ENCODE peak calls at places on chromosomes 3 and 15, in eight cellular contexts. One of them, this sample, is unnamed.

GRCh38 chr3:156620901-156621300 is 53.5 kb upstream of the TIPARP start:
- DNase-seq in HepG2: no peak
- DNase-seq in iris pigment epithelial cell: no peak
- DNase-seq in fibroblast of mammary gland: peak
- DNase-seq in lung: no peak
- DNase-seq in CD4-positive, alpha-beta T cell: no peak
- DNase-seq in NCI-H345: no peak
- DNase-seq in stimulated activated CD4-positive, alpha-beta T cell treated with anti-CD3 and anti-CD28 coated beads, Interleukin-4, amount 100 ng/mL, for 24 hours: no peak
- DNase-seq in this sample: no peak

GRCh38 chr3:39671116-39671515 is 138.3 kb upstream of the MYRIP start:
- DNase-seq in HepG2: no peak
- DNase-seq in iris pigment epithelial cell: peak
- DNase-seq in fibroblast of mammary gland: peak
- DNase-seq in lung: no peak
- DNase-seq in CD4-positive, alpha-beta T cell: no peak
- DNase-seq in NCI-H345: no peak
- DNase-seq in stimulated activated CD4-positive, alpha-beta T cell treated with anti-CD3 and anti-CD28 coated beads, Interleukin-4, amount 100 ng/mL, for 24 hours: no peak
- DNase-seq in this sample: no peak

GRCh38 chr3:133023301-133023830 is 14.8 kb upstream of the TMEM108 start:
- DNase-seq in HepG2: no peak
- DNase-seq in iris pigment epithelial cell: no peak
- DNase-seq in fibroblast of mammary gland: no peak
- DNase-seq in lung: no peak
- DNase-seq in CD4-positive, alpha-beta T cell: no peak
- DNase-seq in NCI-H345: no peak
- DNase-seq in stimulated activated CD4-positive, alpha-beta T cell treated with anti-CD3 and anti-CD28 coated beads, Interleukin-4, amount 100 ng/mL, for 24 hours: no peak
- DNase-seq in this sample: no peak

GRCh38 chr3:161221881-161222600 is 930 bp downstream of the NMD3 start:
- DNase-seq in HepG2: no peak
- DNase-seq in iris pigment epithelial cell: peak
- DNase-seq in fibroblast of mammary gland: peak
- DNase-seq in lung: no peak
- DNase-seq in CD4-positive, alpha-beta T cell: no peak
- DNase-seq in NCI-H345: peak
- DNase-seq in stimulated activated CD4-positive, alpha-beta T cell treated with anti-CD3 and anti-CD28 coated beads, Interleukin-4, amount 100 ng/mL, for 24 hours: peak
- DNase-seq in this sample: peak

GRCh38 chr15:79878078-79878705 is 18.6 kb downstream of the MTHFS start:
- DNase-seq in HepG2: no peak
- DNase-seq in iris pigment epithelial cell: no peak
- DNase-seq in fibroblast of mammary gland: no peak
- DNase-seq in lung: no peak
- DNase-seq in CD4-positive, alpha-beta T cell: no peak
- DNase-seq in NCI-H345: no peak
- DNase-seq in stimulated activated CD4-positive, alpha-beta T cell treated with anti-CD3 and anti-CD28 coated beads, Interleukin-4, amount 100 ng/mL, for 24 hours: no peak
- DNase-seq in this sample: no peak

GRCh38 chr15:68558318-68559305 is 20.2 kb upstream of the CORO2B start:
- DNase-seq in HepG2: no peak
- DNase-seq in iris pigment epithelial cell: no peak
- DNase-seq in fibroblast of mammary gland: no peak
- DNase-seq in lung: no peak
- DNase-seq in CD4-positive, alpha-beta T cell: no peak
- DNase-seq in NCI-H345: no peak
- DNase-seq in stimulated activated CD4-positive, alpha-beta T cell treated with anti-CD3 and anti-CD28 coated beads, Interleukin-4, amount 100 ng/mL, for 24 hours: no peak
- DNase-seq in this sample: no peak

GRCh38 chr3:141103067-141103466 is 51.9 kb downstream of the SPSB4 start:
- DNase-seq in HepG2: no peak
- DNase-seq in iris pigment epithelial cell: no peak
- DNase-seq in fibroblast of mammary gland: no peak
- DNase-seq in lung: no peak
- DNase-seq in CD4-positive, alpha-beta T cell: no peak
- DNase-seq in NCI-H345: no peak
- DNase-seq in stimulated activated CD4-positive, alpha-beta T cell treated with anti-CD3 and anti-CD28 coated beads, Interleukin-4, amount 100 ng/mL, for 24 hours: no peak
- DNase-seq in this sample: no peak

GRCh38 chr3:45507820-45508317 is 86.7 kb upstream of the LIMD1 start:
- DNase-seq in HepG2: no peak
- DNase-seq in iris pigment epithelial cell: peak
- DNase-seq in fibroblast of mammary gland: peak
- DNase-seq in lung: no peak
- DNase-seq in CD4-positive, alpha-beta T cell: no peak
- DNase-seq in NCI-H345: peak
- DNase-seq in stimulated activated CD4-positive, alpha-beta T cell treated with anti-CD3 and anti-CD28 coated beads, Interleukin-4, amount 100 ng/mL, for 24 hours: no peak
- DNase-seq in this sample: no peak

GRCh38 chr15:69860921-69861320 is 236.8 kb downstream of the TLE3 start:
- DNase-seq in HepG2: no peak
- DNase-seq in iris pigment epithelial cell: no peak
- DNase-seq in fibroblast of mammary gland: no peak
- DNase-seq in lung: no peak
- DNase-seq in CD4-positive, alpha-beta T cell: no peak
- DNase-seq in NCI-H345: no peak
- DNase-seq in stimulated activated CD4-positive, alpha-beta T cell treated with anti-CD3 and anti-CD28 coated beads, Interleukin-4, amount 100 ng/mL, for 24 hours: no peak
- DNase-seq in this sample: no peak

GRCh38 chr3:129421236-129421883 is 7.1 kb downstream of the EFCAB12 start:
- DNase-seq in HepG2: no peak
- DNase-seq in iris pigment epithelial cell: no peak
- DNase-seq in fibroblast of mammary gland: no peak
- DNase-seq in lung: no peak
- DNase-seq in CD4-positive, alpha-beta T cell: no peak
- DNase-seq in NCI-H345: no peak
- DNase-seq in stimulated activated CD4-positive, alpha-beta T cell treated with anti-CD3 and anti-CD28 coated beads, Interleukin-4, amount 100 ng/mL, for 24 hours: no peak
- DNase-seq in this sample: no peak

GRCh38 chr15:94238539-94239118 is 7.3 kb downstream of the MCTP2 start:
- DNase-seq in HepG2: no peak
- DNase-seq in iris pigment epithelial cell: no peak
- DNase-seq in fibroblast of mammary gland: no peak
- DNase-seq in lung: no peak
- DNase-seq in CD4-positive, alpha-beta T cell: no peak
- DNase-seq in NCI-H345: no peak
- DNase-seq in stimulated activated CD4-positive, alpha-beta T cell treated with anti-CD3 and anti-CD28 coated beads, Interleukin-4, amount 100 ng/mL, for 24 hours: no peak
- DNase-seq in this sample: no peak

GRCh38 chr15:36617529-36618196 is 38.2 kb downstream of the CDIN1 start:
- DNase-seq in HepG2: no peak
- DNase-seq in iris pigment epithelial cell: no peak
- DNase-seq in fibroblast of mammary gland: no peak
- DNase-seq in lung: no peak
- DNase-seq in CD4-positive, alpha-beta T cell: no peak
- DNase-seq in NCI-H345: no peak
- DNase-seq in stimulated activated CD4-positive, alpha-beta T cell treated with anti-CD3 and anti-CD28 coated beads, Interleukin-4, amount 100 ng/mL, for 24 hours: no peak
- DNase-seq in this sample: no peak

GRCh38 chr15:34101366-34102174 is at the start of the genes EMC7 and PGBD4:
- DNase-seq in HepG2: peak
- DNase-seq in iris pigment epithelial cell: peak
- DNase-seq in fibroblast of mammary gland: peak
- DNase-seq in lung: peak
- DNase-seq in CD4-positive, alpha-beta T cell: peak
- DNase-seq in NCI-H345: peak
- DNase-seq in stimulated activated CD4-positive, alpha-beta T cell treated with anti-CD3 and anti-CD28 coated beads, Interleukin-4, amount 100 ng/mL, for 24 hours: peak
- DNase-seq in this sample: peak

GRCh38 chr3:149832086-149832485 is 19.1 kb downstream of the RNF13 start:
- DNase-seq in HepG2: no peak
- DNase-seq in iris pigment epithelial cell: peak
- DNase-seq in fibroblast of mammary gland: peak
- DNase-seq in lung: no peak
- DNase-seq in CD4-positive, alpha-beta T cell: no peak
- DNase-seq in NCI-H345: no peak
- DNase-seq in stimulated activated CD4-positive, alpha-beta T cell treated with anti-CD3 and anti-CD28 coated beads, Interleukin-4, amount 100 ng/mL, for 24 hours: no peak
- DNase-seq in this sample: no peak

GRCh38 chr3:98734311-98734710 is 28.8 kb upstream of the ST3GAL6 start:
- DNase-seq in HepG2: no peak
- DNase-seq in iris pigment epithelial cell: peak
- DNase-seq in fibroblast of mammary gland: no peak
- DNase-seq in lung: no peak
- DNase-seq in CD4-positive, alpha-beta T cell: no peak
- DNase-seq in NCI-H345: no peak
- DNase-seq in stimulated activated CD4-positive, alpha-beta T cell treated with anti-CD3 and anti-CD28 coated beads, Interleukin-4, amount 100 ng/mL, for 24 hours: no peak
- DNase-seq in this sample: no peak

GRCh38 chr3:187960820-187961219 is 193.1 kb upstream of the LPP start:
- DNase-seq in HepG2: no peak
- DNase-seq in iris pigment epithelial cell: peak
- DNase-seq in fibroblast of mammary gland: peak
- DNase-seq in lung: no peak
- DNase-seq in CD4-positive, alpha-beta T cell: no peak
- DNase-seq in NCI-H345: no peak
- DNase-seq in stimulated activated CD4-positive, alpha-beta T cell treated with anti-CD3 and anti-CD28 coated beads, Interleukin-4, amount 100 ng/mL, for 24 hours: no peak
- DNase-seq in this sample: no peak

GRCh38 chr15:49831206-49831965 is 210.5 kb downstream of the DTWD1 start:
- DNase-seq in HepG2: no peak
- DNase-seq in iris pigment epithelial cell: peak
- DNase-seq in fibroblast of mammary gland: peak
- DNase-seq in lung: no peak
- DNase-seq in CD4-positive, alpha-beta T cell: no peak
- DNase-seq in NCI-H345: no peak
- DNase-seq in stimulated activated CD4-positive, alpha-beta T cell treated with anti-CD3 and anti-CD28 coated beads, Interleukin-4, amount 100 ng/mL, for 24 hours: no peak
- DNase-seq in this sample: no peak

GRCh38 chr3:43892535-43892934 is 201.8 kb downstream of the ABHD5 start:
- DNase-seq in HepG2: no peak
- DNase-seq in iris pigment epithelial cell: no peak
- DNase-seq in fibroblast of mammary gland: no peak
- DNase-seq in lung: no peak
- DNase-seq in CD4-positive, alpha-beta T cell: no peak
- DNase-seq in NCI-H345: peak
- DNase-seq in stimulated activated CD4-positive, alpha-beta T cell treated with anti-CD3 and anti-CD28 coated beads, Interleukin-4, amount 100 ng/mL, for 24 hours: no peak
- DNase-seq in this sample: peak

GRCh38 chr15:70362911-70363310 is 265.2 kb upstream of the TLE3 start:
- DNase-seq in HepG2: peak
- DNase-seq in iris pigment epithelial cell: peak
- DNase-seq in fibroblast of mammary gland: peak
- DNase-seq in lung: no peak
- DNase-seq in CD4-positive, alpha-beta T cell: no peak
- DNase-seq in NCI-H345: no peak
- DNase-seq in stimulated activated CD4-positive, alpha-beta T cell treated with anti-CD3 and anti-CD28 coated beads, Interleukin-4, amount 100 ng/mL, for 24 hours: no peak
- DNase-seq in this sample: peak

GRCh38 chr3:170232266-170232665 is 10.0 kb downstream of the PRKCI start:
- DNase-seq in HepG2: no peak
- DNase-seq in iris pigment epithelial cell: no peak
- DNase-seq in fibroblast of mammary gland: no peak
- DNase-seq in lung: no peak
- DNase-seq in CD4-positive, alpha-beta T cell: no peak
- DNase-seq in NCI-H345: no peak
- DNase-seq in stimulated activated CD4-positive, alpha-beta T cell treated with anti-CD3 and anti-CD28 coated beads, Interleukin-4, amount 100 ng/mL, for 24 hours: no peak
- DNase-seq in this sample: no peak

GRCh38 chr3:61680617-61681016 is 119.2 kb downstream of the PTPRG start:
- DNase-seq in HepG2: no peak
- DNase-seq in iris pigment epithelial cell: no peak
- DNase-seq in fibroblast of mammary gland: no peak
- DNase-seq in lung: no peak
- DNase-seq in CD4-positive, alpha-beta T cell: no peak
- DNase-seq in NCI-H345: no peak
- DNase-seq in stimulated activated CD4-positive, alpha-beta T cell treated with anti-CD3 and anti-CD28 coated beads, Interleukin-4, amount 100 ng/mL, for 24 hours: no peak
- DNase-seq in this sample: no peak

GRCh38 chr15:76107169-76107568 is 47.4 kb downstream of the TMEM266 start:
- DNase-seq in HepG2: no peak
- DNase-seq in iris pigment epithelial cell: peak
- DNase-seq in fibroblast of mammary gland: peak
- DNase-seq in lung: no peak
- DNase-seq in CD4-positive, alpha-beta T cell: no peak
- DNase-seq in NCI-H345: no peak
- DNase-seq in stimulated activated CD4-positive, alpha-beta T cell treated with anti-CD3 and anti-CD28 coated beads, Interleukin-4, amount 100 ng/mL, for 24 hours: no peak
- DNase-seq in this sample: no peak

GRCh38 chr15:95872366-95872771 is 458.1 kb upstream of the NR2F2 start:
- DNase-seq in HepG2: no peak
- DNase-seq in iris pigment epithelial cell: peak
- DNase-seq in fibroblast of mammary gland: peak
- DNase-seq in lung: no peak
- DNase-seq in CD4-positive, alpha-beta T cell: no peak
- DNase-seq in NCI-H345: no peak
- DNase-seq in stimulated activated CD4-positive, alpha-beta T cell treated with anti-CD3 and anti-CD28 coated beads, Interleukin-4, amount 100 ng/mL, for 24 hours: no peak
- DNase-seq in this sample: no peak

GRCh38 chr3:16548721-16549120 is 35.2 kb upstream of the RFTN1 start:
- DNase-seq in HepG2: no peak
- DNase-seq in iris pigment epithelial cell: peak
- DNase-seq in fibroblast of mammary gland: peak
- DNase-seq in lung: no peak
- DNase-seq in CD4-positive, alpha-beta T cell: no peak
- DNase-seq in NCI-H345: no peak
- DNase-seq in stimulated activated CD4-positive, alpha-beta T cell treated with anti-CD3 and anti-CD28 coated beads, Interleukin-4, amount 100 ng/mL, for 24 hours: no peak
- DNase-seq in this sample: no peak

GRCh38 chr3:174330303-174330702 is 528.8 kb upstream of the NAALADL2 start:
- DNase-seq in HepG2: no peak
- DNase-seq in iris pigment epithelial cell: peak
- DNase-seq in fibroblast of mammary gland: peak
- DNase-seq in lung: no peak
- DNase-seq in CD4-positive, alpha-beta T cell: no peak
- DNase-seq in NCI-H345: no peak
- DNase-seq in stimulated activated CD4-positive, alpha-beta T cell treated with anti-CD3 and anti-CD28 coated beads, Interleukin-4, amount 100 ng/mL, for 24 hours: no peak
- DNase-seq in this sample: no peak

GRCh38 chr3:139518926-139519842 is 20.4 kb downstream of the RBP1 start:
- DNase-seq in HepG2: no peak
- DNase-seq in iris pigment epithelial cell: no peak
- DNase-seq in fibroblast of mammary gland: no peak
- DNase-seq in lung: no peak
- DNase-seq in CD4-positive, alpha-beta T cell: no peak
- DNase-seq in NCI-H345: no peak
- DNase-seq in stimulated activated CD4-positive, alpha-beta T cell treated with anti-CD3 and anti-CD28 coated beads, Interleukin-4, amount 100 ng/mL, for 24 hours: no peak
- DNase-seq in this sample: no peak

GRCh38 chr3:178558637-178559036 is 22.4 kb downstream of the KCNMB2 start:
- DNase-seq in HepG2: no peak
- DNase-seq in iris pigment epithelial cell: no peak
- DNase-seq in fibroblast of mammary gland: no peak
- DNase-seq in lung: no peak
- DNase-seq in CD4-positive, alpha-beta T cell: no peak
- DNase-seq in NCI-H345: peak
- DNase-seq in stimulated activated CD4-positive, alpha-beta T cell treated with anti-CD3 and anti-CD28 coated beads, Interleukin-4, amount 100 ng/mL, for 24 hours: no peak
- DNase-seq in this sample: peak

GRCh38 chr3:123953735-123954134 is 7.3 kb downstream of the CCDC14 start:
- DNase-seq in HepG2: no peak
- DNase-seq in iris pigment epithelial cell: no peak
- DNase-seq in fibroblast of mammary gland: no peak
- DNase-seq in lung: no peak
- DNase-seq in CD4-positive, alpha-beta T cell: no peak
- DNase-seq in NCI-H345: no peak
- DNase-seq in stimulated activated CD4-positive, alpha-beta T cell treated with anti-CD3 and anti-CD28 coated beads, Interleukin-4, amount 100 ng/mL, for 24 hours: no peak
- DNase-seq in this sample: peak

GRCh38 chr3:119294402-119294888 is 262 bp downstream of the ARHGAP31 start:
- DNase-seq in HepG2: no peak
- DNase-seq in iris pigment epithelial cell: no peak
- DNase-seq in fibroblast of mammary gland: no peak
- DNase-seq in lung: peak
- DNase-seq in CD4-positive, alpha-beta T cell: peak
- DNase-seq in NCI-H345: no peak
- DNase-seq in stimulated activated CD4-positive, alpha-beta T cell treated with anti-CD3 and anti-CD28 coated beads, Interleukin-4, amount 100 ng/mL, for 24 hours: peak
- DNase-seq in this sample: no peak

GRCh38 chr3:188624384-188624783 is 470.4 kb downstream of the LPP start:
- DNase-seq in HepG2: no peak
- DNase-seq in iris pigment epithelial cell: peak
- DNase-seq in fibroblast of mammary gland: peak
- DNase-seq in lung: no peak
- DNase-seq in CD4-positive, alpha-beta T cell: no peak
- DNase-seq in NCI-H345: no peak
- DNase-seq in stimulated activated CD4-positive, alpha-beta T cell treated with anti-CD3 and anti-CD28 coated beads, Interleukin-4, amount 100 ng/mL, for 24 hours: no peak
- DNase-seq in this sample: no peak

GRCh38 chr3:44992555-44993470 is 16.8 kb downstream of the EXOSC7 start:
- DNase-seq in HepG2: no peak
- DNase-seq in iris pigment epithelial cell: no peak
- DNase-seq in fibroblast of mammary gland: peak
- DNase-seq in lung: no peak
- DNase-seq in CD4-positive, alpha-beta T cell: no peak
- DNase-seq in NCI-H345: no peak
- DNase-seq in stimulated activated CD4-positive, alpha-beta T cell treated with anti-CD3 and anti-CD28 coated beads, Interleukin-4, amount 100 ng/mL, for 24 hours: no peak
- DNase-seq in this sample: no peak

GRCh38 chr3:124845406-124845805 is 41.8 kb downstream of the ITGB5 start:
- DNase-seq in HepG2: no peak
- DNase-seq in iris pigment epithelial cell: peak
- DNase-seq in fibroblast of mammary gland: peak
- DNase-seq in lung: peak
- DNase-seq in CD4-positive, alpha-beta T cell: no peak
- DNase-seq in NCI-H345: no peak
- DNase-seq in stimulated activated CD4-positive, alpha-beta T cell treated with anti-CD3 and anti-CD28 coated beads, Interleukin-4, amount 100 ng/mL, for 24 hours: no peak
- DNase-seq in this sample: no peak

GRCh38 chr15:89972085-89972484 is 29.0 kb upstream of the ZNF710 start:
- DNase-seq in HepG2: no peak
- DNase-seq in iris pigment epithelial cell: no peak
- DNase-seq in fibroblast of mammary gland: no peak
- DNase-seq in lung: no peak
- DNase-seq in CD4-positive, alpha-beta T cell: no peak
- DNase-seq in NCI-H345: no peak
- DNase-seq in stimulated activated CD4-positive, alpha-beta T cell treated with anti-CD3 and anti-CD28 coated beads, Interleukin-4, amount 100 ng/mL, for 24 hours: no peak
- DNase-seq in this sample: no peak

GRCh38 chr3:163622384-163622783 is 1455.9 kb downstream of the SI start:
- DNase-seq in HepG2: peak
- DNase-seq in iris pigment epithelial cell: no peak
- DNase-seq in fibroblast of mammary gland: no peak
- DNase-seq in lung: no peak
- DNase-seq in CD4-positive, alpha-beta T cell: no peak
- DNase-seq in NCI-H345: no peak
- DNase-seq in stimulated activated CD4-positive, alpha-beta T cell treated with anti-CD3 and anti-CD28 coated beads, Interleukin-4, amount 100 ng/mL, for 24 hours: no peak
- DNase-seq in this sample: peak

This sample was measured in NCI-H1092 treated with DMSO at 0.1 percent for 48 hours.